ENCODE peak calls at places on chromosomes 1 and 21, in ten cellular contexts. One of them, this sample, is unnamed.
A peak's percentile ranks its signal among the peaks of the same experiment; 100 is the strongest.

GRCh38 chr21:16979574-16979973 is 533.3 kb upstream of the CXADR start:
- DNase-seq in IMR-90: no peak
- DNase-seq in hepatocyte: no peak
- DNase-seq in dorsolateral prefrontal cortex: no peak
- DNase-seq in fibroblast of lung: no peak
- DNase-seq in tibial artery: no peak
- DNase-seq in Panc1: no peak
- DNase-seq in Peyer's patch: no peak
- DNase-seq in K562: no peak
- DNase-seq in GM12878: no peak
- DNase-seq in this sample: no peak

GRCh38 chr1:7373936-7374760 is 396.9 kb upstream of the VAMP3 start:
- DNase-seq in IMR-90: peak; percentile 15
- DNase-seq in hepatocyte: no peak
- DNase-seq in dorsolateral prefrontal cortex: no peak
- DNase-seq in fibroblast of lung: peak; percentile 61
- DNase-seq in tibial artery: no peak
- DNase-seq in Panc1: no peak
- DNase-seq in Peyer's patch: peak; percentile 26
- DNase-seq in K562: no peak
- DNase-seq in GM12878: no peak
- DNase-seq in this sample: peak; percentile 13

GRCh38 chr1:117534995-117535467 is 70.8 kb upstream of the TENT5C start:
- DNase-seq in IMR-90: peak; percentile 72
- DNase-seq in hepatocyte: peak; percentile 87
- DNase-seq in dorsolateral prefrontal cortex: no peak
- DNase-seq in fibroblast of lung: peak; percentile 52
- DNase-seq in tibial artery: no peak
- DNase-seq in Panc1: no peak
- DNase-seq in Peyer's patch: no peak
- DNase-seq in K562: peak; percentile 81
- DNase-seq in GM12878: peak; percentile 28
- DNase-seq in this sample: peak; percentile 68

GRCh38 chr21:28781602-28782274 is 210.9 kb downstream of the LTN1 start:
- DNase-seq in IMR-90: peak; percentile 51
- DNase-seq in hepatocyte: peak; percentile 25
- DNase-seq in dorsolateral prefrontal cortex: no peak
- DNase-seq in fibroblast of lung: no peak
- DNase-seq in tibial artery: no peak
- DNase-seq in Panc1: no peak
- DNase-seq in Peyer's patch: no peak
- DNase-seq in K562: peak; percentile 30
- DNase-seq in GM12878: no peak
- DNase-seq in this sample: peak; percentile 40

GRCh38 chr1:206963119-206963712 is 7.0 kb downstream of the FCAMR start:
- DNase-seq in IMR-90: peak; percentile 37
- DNase-seq in hepatocyte: no peak
- DNase-seq in dorsolateral prefrontal cortex: no peak
- DNase-seq in fibroblast of lung: peak; percentile 9
- DNase-seq in tibial artery: no peak
- DNase-seq in Panc1: no peak
- DNase-seq in Peyer's patch: no peak
- DNase-seq in K562: no peak
- DNase-seq in GM12878: no peak
- DNase-seq in this sample: peak; percentile 72

GRCh38 chr1:29713857-29714256 is 477.5 kb downstream of the PTPRU start:
- DNase-seq in IMR-90: peak; percentile 10
- DNase-seq in hepatocyte: no peak
- DNase-seq in dorsolateral prefrontal cortex: no peak
- DNase-seq in fibroblast of lung: peak; percentile 45
- DNase-seq in tibial artery: no peak
- DNase-seq in Panc1: no peak
- DNase-seq in Peyer's patch: no peak
- DNase-seq in K562: no peak
- DNase-seq in GM12878: no peak
- DNase-seq in this sample: peak; percentile 38

GRCh38 chr1:3930282-3930681 is 30.2 kb upstream of the C1orf174 start:
- DNase-seq in IMR-90: no peak
- DNase-seq in hepatocyte: no peak
- DNase-seq in dorsolateral prefrontal cortex: no peak
- DNase-seq in fibroblast of lung: no peak
- DNase-seq in tibial artery: no peak
- DNase-seq in Panc1: no peak
- DNase-seq in Peyer's patch: no peak
- DNase-seq in K562: no peak
- DNase-seq in GM12878: no peak
- DNase-seq in this sample: no peak

GRCh38 chr1:61853545-61853944 is 111.3 kb downstream of the PATJ start:
- DNase-seq in IMR-90: peak; percentile 22
- DNase-seq in hepatocyte: peak; percentile 13
- DNase-seq in dorsolateral prefrontal cortex: no peak
- DNase-seq in fibroblast of lung: peak; percentile 15
- DNase-seq in tibial artery: no peak
- DNase-seq in Panc1: no peak
- DNase-seq in Peyer's patch: no peak
- DNase-seq in K562: no peak
- DNase-seq in GM12878: no peak
- DNase-seq in this sample: peak; percentile 17

GRCh38 chr1:84619383-84620093 is 45.3 kb upstream of the CTBS start:
- DNase-seq in IMR-90: peak; percentile 81
- DNase-seq in hepatocyte: peak; percentile 37
- DNase-seq in dorsolateral prefrontal cortex: no peak
- DNase-seq in fibroblast of lung: peak; percentile 91
- DNase-seq in tibial artery: no peak
- DNase-seq in Panc1: no peak
- DNase-seq in Peyer's patch: no peak
- DNase-seq in K562: peak; percentile 50
- DNase-seq in GM12878: no peak
- DNase-seq in this sample: peak; percentile 95

GRCh38 chr1:164803366-164803765 is 244.4 kb downstream of the PBX1 start:
- DNase-seq in IMR-90: no peak
- DNase-seq in hepatocyte: no peak
- DNase-seq in dorsolateral prefrontal cortex: no peak
- DNase-seq in fibroblast of lung: peak; percentile 84
- DNase-seq in tibial artery: no peak
- DNase-seq in Panc1: no peak
- DNase-seq in Peyer's patch: no peak
- DNase-seq in K562: no peak
- DNase-seq in GM12878: no peak
- DNase-seq in this sample: no peak

GRCh38 chr1:202192770-202193613 is 607 bp upstream of the LGR6 start:
- DNase-seq in IMR-90: peak; percentile 35
- DNase-seq in hepatocyte: peak; percentile 78
- DNase-seq in dorsolateral prefrontal cortex: no peak
- DNase-seq in fibroblast of lung: peak; percentile 31
- DNase-seq in tibial artery: peak; percentile 41
- DNase-seq in Panc1: no peak
- DNase-seq in Peyer's patch: peak; percentile 84
- DNase-seq in K562: peak; percentile 81
- DNase-seq in GM12878: no peak
- DNase-seq in this sample: peak; percentile 22

GRCh38 chr1:112995890-112996289 is 39.9 kb upstream of the SLC16A1 start:
- DNase-seq in IMR-90: no peak
- DNase-seq in hepatocyte: peak; percentile 5
- DNase-seq in dorsolateral prefrontal cortex: no peak
- DNase-seq in fibroblast of lung: peak; percentile 22
- DNase-seq in tibial artery: no peak
- DNase-seq in Panc1: no peak
- DNase-seq in Peyer's patch: no peak
- DNase-seq in K562: no peak
- DNase-seq in GM12878: no peak
- DNase-seq in this sample: peak; percentile 85

GRCh38 chr1:17903386-17903785 is 148.3 kb downstream of the ACTL8 start:
- DNase-seq in IMR-90: no peak
- DNase-seq in hepatocyte: no peak
- DNase-seq in dorsolateral prefrontal cortex: no peak
- DNase-seq in fibroblast of lung: peak; percentile 27
- DNase-seq in tibial artery: no peak
- DNase-seq in Panc1: no peak
- DNase-seq in Peyer's patch: peak; percentile 18
- DNase-seq in K562: no peak
- DNase-seq in GM12878: no peak
- DNase-seq in this sample: no peak

GRCh38 chr1:38291906-38292521 is 245.4 kb upstream of the POU3F1 start:
- DNase-seq in IMR-90: no peak
- DNase-seq in hepatocyte: no peak
- DNase-seq in dorsolateral prefrontal cortex: no peak
- DNase-seq in fibroblast of lung: peak; percentile 5
- DNase-seq in tibial artery: no peak
- DNase-seq in Panc1: no peak
- DNase-seq in Peyer's patch: no peak
- DNase-seq in K562: peak; percentile 87
- DNase-seq in GM12878: no peak
- DNase-seq in this sample: no peak
- H3K27me3 ChIP-seq in IMR-90: peaks cover 3% of the 10 kb centered on the region
- H3K27me3 ChIP-seq in hepatocyte: peaks cover 27% of the 10 kb centered on the region
- H3K27me3 ChIP-seq in dorsolateral prefrontal cortex: no peaks in the 10 kb centered on the region
- H3K27me3 ChIP-seq in fibroblast of lung: no peaks in the 10 kb centered on the region
- H3K27me3 ChIP-seq in tibial artery: no peaks in the 10 kb centered on the region
- H3K27me3 ChIP-seq in Panc1: peaks cover 4% of the 10 kb centered on the region
- H3K27me3 ChIP-seq in Peyer's patch: no peaks in the 10 kb centered on the region
- H3K27me3 ChIP-seq in K562: no peaks in the 10 kb centered on the region
- H3K27me3 ChIP-seq in GM12878: peaks cover 3% of the 10 kb centered on the region
- H3K27me3 ChIP-seq in this sample: no peaks in the 10 kb centered on the region

GRCh38 chr1:92921031-92922023 is 39.9 kb downstream of the DIPK1A start:
- DNase-seq in IMR-90: no peak
- DNase-seq in hepatocyte: no peak
- DNase-seq in dorsolateral prefrontal cortex: no peak
- DNase-seq in fibroblast of lung: no peak
- DNase-seq in tibial artery: no peak
- DNase-seq in Panc1: no peak
- DNase-seq in Peyer's patch: no peak
- DNase-seq in K562: no peak
- DNase-seq in GM12878: no peak
- DNase-seq in this sample: no peak

GRCh38 chr1:92924501-92924900 is 36.8 kb downstream of the DIPK1A start:
- DNase-seq in IMR-90: no peak
- DNase-seq in hepatocyte: no peak
- DNase-seq in dorsolateral prefrontal cortex: no peak
- DNase-seq in fibroblast of lung: no peak
- DNase-seq in tibial artery: no peak
- DNase-seq in Panc1: no peak
- DNase-seq in Peyer's patch: no peak
- DNase-seq in K562: peak; percentile 79
- DNase-seq in GM12878: no peak
- DNase-seq in this sample: no peak

GRCh38 chr1:92923664-92924063 is 37.6 kb downstream of the DIPK1A start:
- DNase-seq in IMR-90: no peak
- DNase-seq in hepatocyte: no peak
- DNase-seq in dorsolateral prefrontal cortex: no peak
- DNase-seq in fibroblast of lung: no peak
- DNase-seq in tibial artery: no peak
- DNase-seq in Panc1: no peak
- DNase-seq in Peyer's patch: no peak
- DNase-seq in K562: no peak
- DNase-seq in GM12878: no peak
- DNase-seq in this sample: no peak

GRCh38 chr1:92926873-92927272 is 34.4 kb downstream of the DIPK1A start:
- DNase-seq in IMR-90: no peak
- DNase-seq in hepatocyte: no peak
- DNase-seq in dorsolateral prefrontal cortex: no peak
- DNase-seq in fibroblast of lung: no peak
- DNase-seq in tibial artery: no peak
- DNase-seq in Panc1: no peak
- DNase-seq in Peyer's patch: no peak
- DNase-seq in K562: no peak
- DNase-seq in GM12878: no peak
- DNase-seq in this sample: no peak

GRCh38 chr1:92922378-92923035 is 38.8 kb downstream of the DIPK1A start:
- DNase-seq in IMR-90: no peak
- DNase-seq in hepatocyte: no peak
- DNase-seq in dorsolateral prefrontal cortex: no peak
- DNase-seq in fibroblast of lung: peak; percentile 81
- DNase-seq in tibial artery: no peak
- DNase-seq in Panc1: no peak
- DNase-seq in Peyer's patch: no peak
- DNase-seq in K562: peak; percentile 81
- DNase-seq in GM12878: no peak
- DNase-seq in this sample: no peak
- H3K4me3 ChIP-seq in IMR-90: no peak overlapping the region
- H3K4me3 ChIP-seq in hepatocyte: no peak overlapping the region
- H3K4me3 ChIP-seq in dorsolateral prefrontal cortex: no peak overlapping the region
- H3K4me3 ChIP-seq in fibroblast of lung: no peak overlapping the region
- H3K4me3 ChIP-seq in tibial artery: no peak overlapping the region
- H3K4me3 ChIP-seq in Panc1: no peak overlapping the region
- H3K4me3 ChIP-seq in Peyer's patch: no peak overlapping the region
- H3K4me3 ChIP-seq in K562: no peak overlapping the region
- H3K4me3 ChIP-seq in GM12878: no peak overlapping the region
- H3K4me3 ChIP-seq in this sample: no peak overlapping the region

GRCh38 chr21:43762303-43763128 is 13.6 kb downstream of the CSTB start:
- DNase-seq in IMR-90: no peak
- DNase-seq in hepatocyte: no peak
- DNase-seq in dorsolateral prefrontal cortex: no peak
- DNase-seq in fibroblast of lung: no peak
- DNase-seq in tibial artery: no peak
- DNase-seq in Panc1: no peak
- DNase-seq in Peyer's patch: no peak
- DNase-seq in K562: no peak
- DNase-seq in GM12878: no peak
- DNase-seq in this sample: peak; percentile 77

GRCh38 chr21:43758811-43759210 is 17.3 kb downstream of the CSTB start:
- DNase-seq in IMR-90: no peak
- DNase-seq in hepatocyte: no peak
- DNase-seq in dorsolateral prefrontal cortex: no peak
- DNase-seq in fibroblast of lung: no peak
- DNase-seq in tibial artery: no peak
- DNase-seq in Panc1: no peak
- DNase-seq in Peyer's patch: no peak
- DNase-seq in K562: no peak
- DNase-seq in GM12878: no peak
- DNase-seq in this sample: no peak

GRCh38 chr21:43761886-43762285 is 14.2 kb downstream of the CSTB start:
- DNase-seq in IMR-90: no peak
- DNase-seq in hepatocyte: no peak
- DNase-seq in dorsolateral prefrontal cortex: no peak
- DNase-seq in fibroblast of lung: no peak
- DNase-seq in tibial artery: no peak
- DNase-seq in Panc1: no peak
- DNase-seq in Peyer's patch: no peak
- DNase-seq in K562: no peak
- DNase-seq in GM12878: no peak
- DNase-seq in this sample: no peak

GRCh38 chr21:43759651-43760050 is 16.5 kb downstream of the CSTB start:
- DNase-seq in IMR-90: no peak
- DNase-seq in hepatocyte: no peak
- DNase-seq in dorsolateral prefrontal cortex: no peak
- DNase-seq in fibroblast of lung: no peak
- DNase-seq in tibial artery: no peak
- DNase-seq in Panc1: no peak
- DNase-seq in Peyer's patch: no peak
- DNase-seq in K562: no peak
- DNase-seq in GM12878: no peak
- DNase-seq in this sample: no peak

GRCh38 chr21:43760391-43760958 is 15.6 kb downstream of the CSTB start:
- DNase-seq in IMR-90: no peak
- DNase-seq in hepatocyte: no peak
- DNase-seq in dorsolateral prefrontal cortex: no peak
- DNase-seq in fibroblast of lung: no peak
- DNase-seq in tibial artery: no peak
- DNase-seq in Panc1: no peak
- DNase-seq in Peyer's patch: no peak
- DNase-seq in K562: no peak
- DNase-seq in GM12878: no peak
- DNase-seq in this sample: no peak
- TF ChIP-seq CTCF in IMR-90: no peak
- TF ChIP-seq CTCF in hepatocyte: no peak
- TF ChIP-seq CTCF in dorsolateral prefrontal cortex: no peak
- TF ChIP-seq CTCF in fibroblast of lung: no peak
- TF ChIP-seq CTCF in tibial artery: no peak
- TF ChIP-seq CTCF in Panc1: no peak
- TF ChIP-seq CTCF in Peyer's patch: no peak
- TF ChIP-seq CTCF in K562: peak; percentile 42
- TF ChIP-seq CTCF in GM12878: peak; percentile 6
- TF ChIP-seq CTCF in this sample: no peak

GRCh38 chr1:24002664-24003063 is 22.5 kb upstream of the SRSF10 start:
- DNase-seq in IMR-90: no peak
- DNase-seq in hepatocyte: no peak
- DNase-seq in dorsolateral prefrontal cortex: no peak
- DNase-seq in fibroblast of lung: no peak
- DNase-seq in tibial artery: no peak
- DNase-seq in Panc1: no peak
- DNase-seq in Peyer's patch: no peak
- DNase-seq in K562: no peak
- DNase-seq in GM12878: no peak
- DNase-seq in this sample: no peak
- H3K27me3 ChIP-seq in IMR-90: no peaks in the 10 kb centered on the region
- H3K27me3 ChIP-seq in hepatocyte: no peaks in the 10 kb centered on the region
- H3K27me3 ChIP-seq in dorsolateral prefrontal cortex: no peaks in the 10 kb centered on the region
- H3K27me3 ChIP-seq in fibroblast of lung: peaks cover 2% of the 10 kb centered on the region
- H3K27me3 ChIP-seq in tibial artery: no peaks in the 10 kb centered on the region
- H3K27me3 ChIP-seq in Panc1: no peaks in the 10 kb centered on the region
- H3K27me3 ChIP-seq in Peyer's patch: no peaks in the 10 kb centered on the region
- H3K27me3 ChIP-seq in K562: peaks cover 30% of the 10 kb centered on the region
- H3K27me3 ChIP-seq in GM12878: no peaks in the 10 kb centered on the region
- H3K27me3 ChIP-seq in this sample: no peaks in the 10 kb centered on the region